ENCODE peak calls at places on chromosomes 7 and 10, in five cellular contexts. C is Peyer's patch, G is fibroblast of lung, E is DND-41, W is transverse colon. P is an unnamed sample. For H3K4me1, the result is how much of the 10 kb centered on the place peaks cover.

GRCh38 chr7:45402480-45403218 is 171.5 kb upstream of the ADCY1 start:
- DNase-seq in W (no peak), C (no peak), E (no peak), G (peak), P (no peak)

GRCh38 chr7:141114141-141114664 is 40.3 kb downstream of the TMEM178B start:
- DNase-seq in E (no peak), C (no peak), W (no peak), G (no peak), P (no peak)

GRCh38 chr7:84336741-84337140 is 142.2 kb upstream of the SEMA3A start:
- DNase-seq in G (peak), E (no peak), C (no peak), W (no peak), P (no peak)

GRCh38 chr10:110842305-110842952 is 29.3 kb upstream of the PDCD4 start:
- DNase-seq in W (peak), E (no peak), C (no peak), G (no peak), P (no peak)

GRCh38 chr10:107095125-107095524 is 69.4 kb downstream of the SORCS1 start:
- DNase-seq in C (no peak), W (no peak), G (no peak), E (no peak), P (no peak)

GRCh38 chr7:140889645-140890044 is 35.1 kb downstream of the BRAF start:
- DNase-seq in C (no peak), W (no peak), G (no peak), E (no peak), P (no peak)

GRCh38 chr10:72364239-72364777 is 9.6 kb upstream of the DNAJB12 start:
- DNase-seq in W (peak), G (peak), C (peak), E (peak), P (peak)

GRCh38 chr10:30786131-30786530 is 156.6 kb upstream of the LYZL2 start:
- DNase-seq in G (peak), W (no peak), E (no peak), C (no peak), P (no peak)

GRCh38 chr7:121041516-121042148 is 53.1 kb downstream of the CPED1 start:
- DNase-seq in E (no peak), C (no peak), W (no peak), G (no peak), P (no peak)

GRCh38 chr7:108684629-108685028 is 115.0 kb downstream of the DNAJB9 start:
- DNase-seq in E (no peak), C (no peak), G (peak), W (no peak), P (no peak)

GRCh38 chr7:157785486-157786186 is 448.8 kb downstream of the DNAJB6 start:
- DNase-seq in G (no peak), W (no peak), C (no peak), E (no peak), P (no peak)

GRCh38 chr10:133316732-133317131 is 8.0 kb downstream of the ZNF511 start:
- DNase-seq in G (no peak), W (no peak), E (no peak), C (no peak), P (no peak)

GRCh38 chr10:133315847-133316246 is 7.1 kb downstream of the ZNF511 start:
- DNase-seq in W (no peak), G (no peak), E (no peak), C (no peak), P (no peak)

GRCh38 chr10:133318494-133319127 is 9.9 kb downstream of the ZNF511 start:
- DNase-seq in C (peak), G (peak), W (peak), E (peak), P (peak)

GRCh38 chr10:133314911-133315310 is 6.2 kb downstream of the ZNF511 start:
- DNase-seq in W (no peak), G (no peak), E (no peak), C (no peak), P (no peak)

GRCh38 chr10:133316266-133316665 is 7.6 kb downstream of the ZNF511 start:
- DNase-seq in G (no peak), C (no peak), W (no peak), E (no peak), P (no peak)
- H3K4me3 ChIP-seq in G (no peak), C (no peak), W (no peak), E (no peak), P (no peak)

GRCh38 chr10:24465899-24466615 is 257.1 kb downstream of the KIAA1217 start:
- DNase-seq in W (peak), G (peak), C (peak), E (no peak), P (no peak)

GRCh38 chr10:24463683-24464426 is 254.9 kb downstream of the KIAA1217 start:
- DNase-seq in G (peak), W (peak), E (peak), C (peak), P (no peak)

GRCh38 chr10:24462340-24462739 is 253.4 kb downstream of the KIAA1217 start:
- DNase-seq in G (no peak), W (no peak), E (no peak), C (no peak), P (no peak)

GRCh38 chr10:24465124-24465874 is 256.4 kb downstream of the KIAA1217 start:
- DNase-seq in C (peak), E (no peak), W (peak), G (peak), P (no peak)

GRCh38 chr10:24462889-24463552 is 254.1 kb downstream of the KIAA1217 start:
- DNase-seq in G (peak), E (no peak), W (no peak), C (no peak), P (no peak)
- H3K4me1 ChIP-seq in G (under half), E (under half), W (under half), C (under half), P (under half)

GRCh38 chr10:80196270-80196949 is 8.9 kb downstream of the ANXA11 start:
- DNase-seq in C (peak), G (peak), W (peak), E (peak), P (peak)

GRCh38 chr10:80192553-80192952 is 12.8 kb downstream of the ANXA11 start:
- DNase-seq in W (no peak), G (no peak), E (no peak), C (no peak), P (no peak)

GRCh38 chr10:80196950-80197315 is 8.4 kb downstream of the ANXA11 start:
- DNase-seq in C (no peak), G (no peak), E (no peak), W (no peak), P (no peak)

GRCh38 chr10:80195046-80195574 is 10.2 kb downstream of the ANXA11 start:
- DNase-seq in E (no peak), W (no peak), C (no peak), G (no peak), P (no peak)

DNA sequence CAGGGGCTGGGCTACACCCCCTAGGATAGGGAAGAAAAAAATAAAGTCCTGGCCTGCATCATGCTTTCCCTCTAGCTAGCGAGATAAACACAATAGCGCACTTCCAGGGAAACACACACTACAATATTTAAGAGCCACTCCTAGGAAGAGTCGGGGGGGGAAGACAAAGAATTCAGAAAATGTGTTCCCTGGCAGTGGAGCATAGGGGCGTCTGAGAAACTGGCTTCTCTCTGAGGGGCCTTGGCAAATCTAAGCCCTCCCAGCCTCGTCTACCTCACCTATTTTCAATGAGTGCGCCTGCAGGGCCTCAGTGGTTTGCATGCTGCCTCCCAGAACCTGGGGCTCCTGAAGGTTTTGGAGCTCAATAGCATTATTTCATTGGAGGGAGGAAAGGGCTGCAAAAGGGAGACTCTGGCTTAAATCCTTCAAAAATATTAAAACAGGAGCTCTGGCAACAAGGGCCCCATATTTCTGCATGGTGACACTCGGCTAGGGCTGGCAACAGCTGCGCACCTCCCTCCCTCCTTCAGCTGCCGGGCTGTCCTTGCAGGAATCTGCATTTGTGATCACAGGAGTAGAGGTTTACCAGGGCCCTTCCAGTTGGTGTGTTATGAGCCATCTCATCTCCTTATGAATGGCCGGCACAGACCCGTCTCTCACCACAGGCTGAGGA is 10.8 kb downstream of the ANXA11 start:
- DNase-seq in W (no peak), C (no peak), G (no peak), E (no peak), P (no peak)
- H3K27ac ChIP-seq in W (peak), C (peak), G (no peak), E (no peak), P (peak)

GRCh38 chr10:112811741-112812551 is 138.1 kb upstream of the TCF7L2 start:
- DNase-seq in E (no peak), G (peak), C (peak), W (peak), P (no peak)
- H3K4me3 ChIP-seq in E (no peak), G (no peak), C (no peak), W (no peak), P (no peak)

DNA sequence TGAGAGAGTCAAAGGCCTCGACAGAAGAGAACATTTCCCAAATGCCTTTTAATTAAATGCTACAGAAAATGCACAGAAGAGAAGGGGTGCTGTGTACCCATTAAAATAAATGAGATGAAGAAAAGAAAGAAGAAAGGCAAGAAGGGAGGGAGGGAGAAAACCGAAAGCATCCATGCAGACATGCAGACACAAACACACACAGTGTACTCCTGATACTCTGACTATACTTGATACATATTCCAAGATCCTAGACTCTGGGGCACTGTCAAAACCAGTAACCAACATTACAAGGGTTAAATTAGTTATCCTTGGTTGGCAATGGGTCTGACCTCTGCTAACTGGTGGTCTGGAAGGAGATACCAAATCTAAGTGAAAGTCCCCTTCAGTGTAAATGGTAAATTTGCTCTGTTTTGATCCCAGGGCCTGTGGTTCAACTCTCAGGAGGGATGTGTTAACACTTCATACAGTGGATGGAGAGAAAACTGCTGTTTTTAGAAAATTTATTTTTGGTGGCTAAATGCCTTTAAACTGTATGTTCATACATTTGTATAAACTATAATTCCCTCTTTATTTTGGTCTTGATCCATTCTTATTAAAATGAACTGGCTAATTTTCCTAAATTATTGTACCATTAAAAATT is 241.3 kb downstream of the GLI3 start:
- DNase-seq in W (no peak), E (no peak), G (no peak), C (no peak), P (no peak)
- H3K4me1 ChIP-seq in W (under half), E (under half), G (under half), C (under half), P (under half)

GRCh38 chr7:151723321-151723720 is 153.6 kb downstream of the PRKAG2 start:
- DNase-seq in W (no peak), G (no peak), C (no peak), E (no peak), P (no peak)
- H3K27ac ChIP-seq in W (no peak), G (no peak), C (no peak), E (no peak), P (no peak)

DNA sequence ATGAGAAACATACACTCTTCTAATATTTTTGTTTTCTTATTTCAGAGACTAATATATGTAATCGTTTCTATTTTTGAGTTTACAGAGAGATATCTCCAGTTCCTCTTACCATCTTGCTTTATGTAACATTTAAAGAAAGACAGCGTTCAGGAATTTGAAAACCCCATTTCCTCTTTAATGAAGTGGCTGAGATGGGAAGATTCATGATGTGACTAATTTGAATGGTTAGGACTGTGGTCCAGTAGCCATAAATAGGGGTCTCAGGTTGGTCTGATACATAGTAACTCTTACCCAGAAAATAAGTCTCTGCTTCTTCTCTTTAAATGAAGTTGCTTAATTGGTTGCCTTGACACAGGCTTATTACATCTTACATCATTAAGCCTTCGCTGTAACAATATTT is 6.9 kb downstream of the KMT2E start:
- DNase-seq in G (peak), C (no peak), E (no peak), W (no peak), P (no peak)
- H3K4me3 ChIP-seq in G (no peak), C (no peak), E (no peak), W (no peak), P (no peak)

GRCh38 chr10:22391605-22392004 is 46.3 kb downstream of the SPAG6 start:
- DNase-seq in E (no peak), C (no peak), W (no peak), G (no peak), P (no peak)
- H3K4me1 ChIP-seq in E (under half), C (under half), W (under half), G (under half), P (under half)